ENCODE peak calls at places on chromosome 20, in nine cellular contexts. C is kidney; T is NCI-H2107; X is heart right ventricle; D is activated T-cell treated with anti-CD3 and anti-CD28 coated beads, Interleukin-2, amount 50 U/mL, for 1 hour; P is choroid plexus epithelial cell; Y is heart left ventricle; E is stimulated activated CD8-positive, alpha-beta memory T cell treated with anti-CD3 and anti-CD28 coated beads, Interleukin-2, amount 100 ng/mL, for 48 hours; I is H4. V is an unnamed sample.
A peak's percentile ranks its signal among the peaks of the same experiment; 100 is the strongest.

GRCh38 chr20:49905415-49906091 is 9.8 kb downstream of the SPATA2 start:
- DNase-seq in Y (no peak), C (no peak), D (no peak), T (no peak), P (no peak), E (no peak), I (no peak), X (no peak), V (no peak)

GRCh38 chr20:61350500-61351250 is 98.6 kb downstream of the CDH4 start:
- DNase-seq in I (no peak), Y (no peak), C (no peak), E (no peak), X (no peak), T (no peak), P (no peak), D (no peak), V (no peak)

GRCh38 chr20:58651823-58652605 is 931 bp downstream of the STX16 start:
- DNase-seq in T (no peak), Y (peak; percentile 50), X (peak; percentile 40), I (peak; percentile 72), P (peak; percentile 87), E (no peak), C (peak; percentile 75), D (peak; percentile 72), V (peak; percentile 39)

GRCh38 chr20:38363004-38363747 is 16.9 kb downstream of the LBP start:
- DNase-seq in X (no peak), E (no peak), P (no peak), T (no peak), C (no peak), Y (no peak), I (no peak), D (no peak), V (no peak)

GRCh38 chr20:23634985-23635767 is 2.6 kb downstream of the CST3 start:
- DNase-seq in C (no peak), Y (no peak), P (no peak), X (no peak), E (no peak), I (no peak), T (no peak), D (no peak), V (peak; percentile 72)

GRCh38 chr20:49646126-49646525 is 67.6 kb downstream of the B4GALT5 start:
- DNase-seq in I (no peak), X (no peak), E (no peak), P (peak; percentile 73), D (no peak), T (no peak), C (no peak), Y (no peak), V (no peak)

GRCh38 chr20:63745961-63746765 is 6.6 kb downstream of the SLC2A4RG start:
- DNase-seq in P (no peak), I (no peak), X (no peak), C (peak; percentile 70), Y (no peak), E (no peak), D (no peak), T (no peak), V (no peak)

GRCh38 chr20:32087117-32087516 is 22.4 kb upstream of the TM9SF4 start:
- DNase-seq in T (no peak), C (no peak), D (no peak), P (no peak), X (no peak), E (no peak), Y (no peak), I (no peak), V (no peak)

GRCh38 chr20:50425076-50425475 is 85.1 kb upstream of the PTPN1 start:
- DNase-seq in D (no peak), X (no peak), T (no peak), Y (no peak), E (no peak), P (no peak), I (peak; percentile 50), C (no peak), V (no peak)

GRCh38 chr20:36126836-36127529 is 27.6 kb upstream of the EPB41L1 start:
- DNase-seq in D (no peak), P (no peak), C (no peak), T (no peak), I (no peak), X (no peak), Y (no peak), E (no peak), V (no peak)

GRCh38 chr20:24303393-24303792 is 166.0 kb upstream of the SYNDIG1 start:
- DNase-seq in I (no peak), C (no peak), Y (no peak), X (no peak), D (no peak), E (no peak), P (peak; percentile 55), T (no peak), V (no peak)

GRCh38 chr20:48469026-48469425 is 358.8 kb downstream of the PREX1 start:
- DNase-seq in I (no peak), C (no peak), X (no peak), Y (no peak), D (no peak), T (no peak), E (no peak), P (no peak), V (no peak)

GRCh38 chr20:59392741-59393140 is 92.3 kb downstream of the EDN3 start:
- DNase-seq in E (no peak), D (no peak), Y (no peak), I (no peak), T (no peak), X (no peak), P (no peak), C (no peak), V (no peak)

GRCh38 chr20:3223937-3224680 is 14.8 kb downstream of the ITPA start:
- DNase-seq in Y (no peak), P (no peak), X (no peak), I (no peak), D (no peak), C (no peak), E (no peak), T (no peak), V (no peak)

GRCh38 chr20:33450867-33451266 is 7.3 kb upstream of the SNTA1 start:
- DNase-seq in P (peak; percentile 34), T (no peak), X (no peak), Y (no peak), I (no peak), D (no peak), E (no peak), C (no peak), V (no peak)

GRCh38 chr20:36614781-36615557 is 9.4 kb downstream of the RAB5IF start:
- DNase-seq in C (no peak), X (no peak), I (no peak), T (no peak), E (no peak), D (no peak), Y (no peak), P (peak; percentile 33), V (no peak)

GRCh38 chr20:37245671-37246237 is 15.9 kb downstream of the GHRH start:
- DNase-seq in P (no peak), Y (no peak), T (peak; percentile 75), X (no peak), C (no peak), I (no peak), E (no peak), D (no peak), V (no peak)

GRCh38 chr20:49138431-49138830 is 49.7 kb downstream of the STAU1 start:
- DNase-seq in E (no peak), I (no peak), Y (no peak), D (no peak), X (no peak), T (no peak), P (no peak), C (no peak), V (no peak)